ENCODE peak calls at places on chromosomes 3 and 15, in four cellular contexts. T is HepG2, A is K562, N is GM12878. R is an unnamed sample.

GRCh38 chr3:29181872-29182271 is 99.0 kb upstream of the RBMS3 start:
- DNase-seq in T (no peak), A (no peak), N (no peak), R (no peak)

GRCh38 chr3:113063126-113063894 is 72.5 kb downstream of the GTPBP8 start:
- DNase-seq in T (no peak), A (no peak), N (no peak), R (no peak)

GRCh38 chr15:57440167-57440566 is 63.9 kb downstream of the CGNL1 start:
- DNase-seq in T (no peak), A (no peak), N (no peak), R (no peak)

GRCh38 chr3:4387224-4388204 is 79.6 kb downstream of the SUMF1 start:
- DNase-seq in T (no peak), A (no peak), N (no peak), R (no peak)

GRCh38 chr15:39213385-39213840 is 367.5 kb upstream of the THBS1 start:
- DNase-seq in T (peak), A (peak), N (no peak), R (no peak)

GRCh38 chr3:46942079-46942478 is 34.5 kb downstream of the CCDC12 start:
- DNase-seq in T (no peak), A (no peak), N (no peak), R (no peak)

GRCh38 chr3:35141406-35141805 is 497.9 kb upstream of the ARPP21 start:
- DNase-seq in T (no peak), A (no peak), N (no peak), R (no peak)

GRCh38 chr3:33773627-33774026 is 24.8 kb upstream of the PDCD6IP start:
- DNase-seq in T (no peak), A (no peak), N (no peak), R (no peak)

GRCh38 chr15:80550910-80551265 is 144.2 kb upstream of the ABHD17C start:
- DNase-seq in T (no peak), A (no peak), N (no peak), R (no peak)

GRCh38 chr3:29410660-29411405 is 130.0 kb downstream of the RBMS3 start:
- DNase-seq in T (no peak), A (no peak), N (no peak), R (no peak)

GRCh38 chr3:110684436-110684835 is 387.2 kb upstream of the NECTIN3 start:
- DNase-seq in T (no peak), A (no peak), N (no peak), R (no peak)

GRCh38 chr15:64247535-64247905 is 84.7 kb upstream of the PPIB start:
- DNase-seq in T (peak), A (no peak), N (peak), R (no peak)

GRCh38 chr3:196471551-196471950 is 32.0 kb downstream of the RNF168 start:
- DNase-seq in T (no peak), A (no peak), N (no peak), R (no peak)

GRCh38 chr3:44427683-44428082 is 49.8 kb downstream of the ZNF445 start:
- DNase-seq in T (peak), A (peak), N (no peak), R (no peak)
- TF ChIP-seq FOXK2 in T (no peak), A (no peak), N (no peak), R (no peak)

GRCh38 chr3:161231861-161232260 is 10.8 kb downstream of the NMD3 start:
- DNase-seq in T (no peak), A (no peak), N (no peak), R (no peak)
- TF ChIP-seq FOXK2 in T (no peak), A (no peak), N (no peak), R (no peak)

DNA sequence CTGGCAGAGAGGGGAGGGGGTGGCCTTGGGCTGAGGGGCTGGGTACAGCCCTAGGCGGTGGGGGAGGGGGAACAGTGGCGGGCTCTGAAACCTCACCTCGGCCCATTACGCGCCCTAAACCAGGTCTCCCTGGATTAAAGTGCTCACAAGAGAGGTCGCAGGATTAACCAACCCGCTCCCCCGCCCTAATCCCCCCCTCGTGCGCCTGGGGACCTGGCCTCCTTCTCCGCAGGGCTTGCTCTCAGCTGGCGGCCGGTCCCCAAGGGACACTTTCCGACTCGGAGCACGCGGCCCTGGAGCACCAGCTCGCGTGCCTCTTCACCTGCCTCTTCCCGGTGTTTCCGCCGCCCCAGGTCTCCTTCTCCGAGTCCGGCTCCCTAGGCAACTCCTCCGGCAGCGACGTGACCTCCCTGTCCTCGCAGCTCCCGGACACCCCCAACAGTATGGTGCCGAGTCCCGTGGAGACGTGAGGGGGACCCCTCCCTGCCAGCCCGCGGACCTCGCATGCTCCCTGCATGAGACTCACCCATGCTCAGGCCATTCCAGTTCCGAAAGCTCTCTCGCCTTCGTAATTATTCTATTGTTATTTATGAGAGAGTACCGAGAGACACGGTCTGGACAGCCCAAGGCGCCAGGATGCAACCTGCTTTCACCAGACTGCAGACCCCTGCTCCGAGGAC is 4.9 kb downstream of the ISL2 start:
- DNase-seq in T (no peak), A (no peak), N (no peak), R (no peak)
- TF ChIP-seq FOXK2 in T (no peak), A (no peak), N (no peak), R (no peak)

DNA sequence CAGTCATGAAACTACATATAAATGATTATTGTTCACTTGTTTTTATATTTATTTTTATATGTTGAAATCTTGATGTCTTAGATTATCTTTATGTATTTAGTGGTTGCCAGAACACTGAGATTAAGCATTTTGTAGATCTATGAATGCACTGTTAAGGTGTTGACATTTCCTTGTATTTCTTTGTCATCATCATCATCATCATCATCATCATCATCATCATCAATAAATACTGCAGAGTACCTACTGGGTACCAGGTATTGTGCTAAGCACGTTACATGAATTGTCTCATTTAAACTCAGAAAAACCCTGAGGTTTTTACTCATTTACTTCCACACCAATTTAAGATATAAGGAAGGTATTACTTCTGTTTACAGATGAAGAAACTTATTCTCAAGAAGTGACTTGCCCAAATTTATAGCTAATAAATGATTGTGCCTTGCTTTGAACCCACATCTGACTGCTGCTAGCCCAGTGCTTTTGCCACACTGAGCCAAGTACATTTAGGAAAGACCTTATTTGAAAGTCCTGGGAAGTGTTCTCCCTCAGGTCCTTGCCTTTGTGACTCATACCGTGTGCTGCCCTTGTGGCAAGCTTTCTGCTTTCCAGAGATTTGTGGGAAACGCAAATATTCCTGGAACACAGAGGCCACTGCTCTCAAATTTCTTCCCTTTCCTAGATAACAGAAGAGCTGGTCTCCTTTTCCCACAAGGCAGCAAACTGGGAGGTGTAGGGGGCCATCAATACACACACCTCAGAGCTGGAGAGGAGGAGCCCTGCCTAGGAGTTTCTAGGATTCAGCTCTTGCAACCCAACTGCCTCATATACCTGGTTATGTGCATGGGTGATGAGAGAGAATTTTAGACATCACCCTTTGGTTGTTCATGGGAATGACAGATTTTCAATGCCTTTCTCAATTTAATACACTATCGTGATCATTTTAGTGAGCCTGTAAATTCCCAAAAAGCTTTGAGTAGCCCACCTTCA is 115.4 kb upstream of the C15orf61 start:
- DNase-seq in T (no peak), A (no peak), N (no peak), R (no peak)
- TF ChIP-seq FOXK2 in T (no peak), A (no peak), N (no peak), R (no peak)

GRCh38 chr15:52010633-52011595 is 8.1 kb upstream of the MAPK6 start:
- DNase-seq in T (peak), A (peak), N (peak), R (no peak)
- TF ChIP-seq FOXK2 in T (no peak), A (no peak), N (no peak), R (no peak)

DNA sequence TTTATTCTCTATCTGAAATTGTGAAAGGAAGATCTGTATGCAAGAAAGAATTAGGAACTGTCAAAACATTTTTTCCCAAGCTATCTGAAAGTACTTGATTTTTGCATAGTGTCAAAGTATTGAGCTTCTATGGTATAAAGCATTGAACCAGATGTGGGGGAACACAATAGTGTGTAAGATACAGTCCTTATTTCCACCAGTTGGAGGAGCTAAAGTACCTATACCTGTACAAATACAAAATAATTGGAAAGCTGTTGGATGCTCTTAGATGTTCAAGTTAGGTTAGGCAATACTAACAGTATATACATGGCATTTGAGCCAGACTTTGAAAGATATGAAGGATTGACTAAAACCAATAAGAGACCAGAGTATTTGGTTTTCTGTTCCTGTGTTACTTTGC is 148.4 kb downstream of the B3GALNT1 start:
- DNase-seq in T (peak), A (no peak), N (no peak), R (no peak)
- TF ChIP-seq FOXK2 in T (no peak), A (no peak), N (no peak), R (no peak)